ENCODE peak calls at places on chromosomes 6 and 20, in ten cellular contexts. L, I, T, V, X, D, B, K, S and U are unnamed samples.

GRCh38 chr6:89794324-89794723 is 25.3 kb downstream of the MDN1 start:
- DNase-seq in L (no peak), I (no peak), T (no peak), V (no peak), X (no peak), D (no peak), B (no peak), K (no peak), S (peak; percentile 62), U (no peak)

GRCh38 chr6:29631860-29632731 is 887 bp downstream of the GABBR1 start:
- DNase-seq in L (peak; percentile 76), I (peak; percentile 41), T (peak; percentile 84), V (peak; percentile 90), X (peak; percentile 21), D (peak; percentile 56), B (no peak), K (peak; percentile 68), S (peak; percentile 61), U (peak; percentile 34)

GRCh38 chr6:75307364-75308004 is 22.9 kb upstream of the TMEM30A start:
- DNase-seq in L (no peak), I (no peak), T (no peak), V (no peak), X (no peak), D (no peak), B (no peak), K (no peak), S (no peak), U (no peak)

GRCh38 chr20:37567671-37568588 is 40.3 kb upstream of the BLCAP start:
- DNase-seq in L (no peak), I (peak; percentile 9), T (no peak), V (peak; percentile 73), X (no peak), D (no peak), B (peak; percentile 9), K (no peak), S (no peak), U (no peak)

GRCh38 chr6:71287038-71287437 is 1.6 kb upstream of the OGFRL1 start:
- DNase-seq in L (peak; percentile 39), I (peak; percentile 64), T (peak; percentile 49), V (no peak), X (no peak), D (peak; percentile 47), B (no peak), K (no peak), S (no peak), U (no peak)

GRCh38 chr6:10583509-10583908 is 62.4 kb downstream of the GCNT2 start:
- DNase-seq in L (no peak), I (no peak), T (no peak), V (peak; percentile 79), X (no peak), D (no peak), B (no peak), K (no peak), S (no peak), U (no peak)

GRCh38 chr6:33980176-33980805 is 165.6 kb downstream of the GRM4 start:
- DNase-seq in L (no peak), I (no peak), T (peak; percentile 2), V (peak; percentile 32), X (no peak), D (no peak), B (peak; percentile 28), K (no peak), S (no peak), U (no peak)

GRCh38 chr20:60258255-60258863 is 300.1 kb downstream of the CDH26 start:
- DNase-seq in L (no peak), I (peak; percentile 70), T (no peak), V (no peak), X (no peak), D (no peak), B (no peak), K (no peak), S (no peak), U (no peak)

GRCh38 chr6:26125015-26125690 is 37.9 kb downstream of the HFE start:
- DNase-seq in L (no peak), I (no peak), T (peak; percentile 32), V (peak; percentile 60), X (no peak), D (peak; percentile 49), B (no peak), K (no peak), S (peak; percentile 51), U (peak; percentile 30)

GRCh38 chr20:58102744-58103516 is 125.5 kb downstream of the ANKRD60 start:
- DNase-seq in L (no peak), I (no peak), T (no peak), V (no peak), X (no peak), D (no peak), B (no peak), K (no peak), S (no peak), U (peak; percentile 18)

GRCh38 chr6:167049275-167049674 is 50.1 kb downstream of the CEP43 start:
- DNase-seq in L (no peak), I (no peak), T (no peak), V (no peak), X (no peak), D (no peak), B (no peak), K (no peak), S (no peak), U (no peak)

GRCh38 chr6:113092795-113093194 is 745.7 kb downstream of the RFPL4B start:
- DNase-seq in L (no peak), I (no peak), T (no peak), V (no peak), X (no peak), D (no peak), B (no peak), K (no peak), S (no peak), U (no peak)
- H3K4me1 ChIP-seq in L (no peaks in the 10 kb centered on the region), I (peaks cover 6% of the 10 kb centered on the region), T (no peaks in the 10 kb centered on the region), V (no peaks in the 10 kb centered on the region), X (no peaks in the 10 kb centered on the region), D (no peaks in the 10 kb centered on the region), B (no peaks in the 10 kb centered on the region), K (no peaks in the 10 kb centered on the region), S (no peaks in the 10 kb centered on the region), U (no peaks in the 10 kb centered on the region)

DNA sequence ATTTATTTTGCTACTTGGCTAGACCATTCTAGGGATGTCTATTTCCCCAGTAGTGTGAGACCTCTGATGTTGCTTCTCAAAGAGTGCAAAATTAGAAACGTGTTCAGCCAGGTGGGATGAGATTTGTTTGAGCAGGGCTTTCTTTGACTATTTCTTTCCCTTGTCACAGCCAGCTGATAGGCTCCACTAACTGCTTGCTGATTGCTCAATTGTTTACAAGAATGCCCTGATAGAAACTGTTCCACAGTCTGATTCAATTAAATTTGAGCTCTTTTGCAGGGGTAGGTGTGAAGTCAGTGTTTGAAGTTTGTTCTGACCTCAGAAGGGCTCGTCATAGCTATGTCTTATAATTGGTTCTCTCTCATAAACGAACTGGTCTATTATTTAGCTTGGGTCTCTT is 220.5 kb downstream of the FNDC1 start:
- DNase-seq in L (no peak), I (no peak), T (no peak), V (no peak), X (no peak), D (no peak), B (no peak), K (no peak), S (no peak), U (no peak)
- H3K9me3 ChIP-seq in L (no peaks in the 10 kb centered on the region), I (no peaks in the 10 kb centered on the region), T (no peaks in the 10 kb centered on the region), V (peaks cover 32% of the 10 kb centered on the region), X (no peaks in the 10 kb centered on the region), D (no peaks in the 10 kb centered on the region), B (no peaks in the 10 kb centered on the region), K (no peaks in the 10 kb centered on the region), S (no peaks in the 10 kb centered on the region), U (no peaks in the 10 kb centered on the region)

DNA sequence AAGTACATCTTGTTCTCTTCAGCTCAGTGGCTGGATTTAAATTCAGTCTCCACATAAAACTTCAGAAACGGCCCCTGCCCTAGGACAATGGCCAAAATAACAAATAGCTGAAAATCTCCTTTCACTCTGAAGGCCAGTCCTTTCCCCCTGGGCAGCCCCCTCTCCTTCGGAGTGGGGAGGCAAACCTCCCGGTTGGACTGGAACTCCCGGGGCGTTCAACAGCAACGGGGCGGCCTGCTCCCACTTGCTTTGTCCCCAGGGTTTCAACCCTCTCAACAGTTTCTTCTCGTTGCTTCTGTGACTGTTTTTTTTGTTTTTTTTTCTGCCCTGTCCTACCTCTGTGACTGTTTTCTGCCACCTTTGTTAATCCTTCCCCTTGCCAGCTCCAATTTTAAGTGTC is 102.6 kb upstream of the DUSP22 start:
- DNase-seq in L (no peak), I (peak; percentile 14), T (no peak), V (no peak), X (no peak), D (no peak), B (no peak), K (no peak), S (no peak), U (no peak)
- H3K4me1 ChIP-seq in L (no peaks in the 10 kb centered on the region), I (peaks cover 3% of the 10 kb centered on the region), T (no peaks in the 10 kb centered on the region), V (no peaks in the 10 kb centered on the region), X (no peaks in the 10 kb centered on the region), D (peaks cover 2% of the 10 kb centered on the region), B (no peaks in the 10 kb centered on the region), K (no peaks in the 10 kb centered on the region), S (peaks cover 32% of the 10 kb centered on the region), U (no peaks in the 10 kb centered on the region)

GRCh38 chr20:12203399-12203798 is 285.7 kb downstream of the BTBD3 start:
- DNase-seq in L (no peak), I (no peak), T (no peak), V (no peak), X (no peak), D (no peak), B (no peak), K (no peak), S (no peak), U (no peak)

GRCh38 chr20:12203981-12204380 is 286.3 kb downstream of the BTBD3 start:
- DNase-seq in L (no peak), I (no peak), T (no peak), V (no peak), X (no peak), D (no peak), B (no peak), K (no peak), S (no peak), U (no peak)

GRCh38 chr20:12198281-12198680 is 280.6 kb downstream of the BTBD3 start:
- DNase-seq in L (no peak), I (no peak), T (no peak), V (no peak), X (no peak), D (no peak), B (no peak), K (no peak), S (no peak), U (no peak)

GRCh38 chr20:12199703-12200102 is 282.0 kb downstream of the BTBD3 start:
- DNase-seq in L (no peak), I (no peak), T (no peak), V (peak; percentile 46), X (no peak), D (no peak), B (no peak), K (no peak), S (no peak), U (no peak)

DNA sequence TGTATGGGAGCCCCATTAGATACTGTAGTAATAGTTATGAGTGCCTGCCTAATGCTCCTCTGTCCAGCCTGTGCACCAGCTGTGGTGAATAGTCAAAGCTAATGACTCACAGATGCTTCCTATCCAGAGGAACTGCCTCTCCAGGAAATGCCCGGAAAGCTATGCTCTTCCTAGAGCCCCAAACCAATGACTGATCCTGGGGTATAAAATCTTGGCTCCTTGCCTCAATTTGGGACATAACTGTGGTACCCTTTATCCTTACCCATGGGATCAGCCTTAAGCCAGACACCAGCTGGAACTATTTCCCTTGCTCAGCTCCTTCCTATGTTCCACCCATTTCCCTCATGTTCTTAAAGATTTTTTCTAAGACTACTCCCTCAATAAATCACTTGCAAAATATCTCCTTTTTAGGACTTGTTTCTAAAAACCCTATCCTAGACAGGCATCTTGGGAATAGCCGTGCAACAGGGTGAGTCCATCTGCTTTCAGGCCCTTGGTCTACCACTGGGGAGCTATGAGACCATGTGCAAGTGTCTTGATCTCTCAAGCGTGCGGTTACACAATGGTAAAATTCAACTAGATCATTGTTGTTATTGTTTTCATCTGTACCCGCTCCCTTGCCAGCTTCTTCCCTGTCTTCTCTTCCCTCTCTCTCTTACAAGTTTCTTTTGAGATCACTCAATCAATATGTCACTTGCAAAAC is 283.7 kb downstream of the BTBD3 start:
- DNase-seq in L (peak; percentile 41), I (no peak), T (no peak), V (no peak), X (no peak), D (no peak), B (no peak), K (no peak), S (no peak), U (no peak)
- H3K9me3 ChIP-seq in L (no peaks in the 10 kb centered on the region), I (no peaks in the 10 kb centered on the region), T (no peaks in the 10 kb centered on the region), V (no peaks in the 10 kb centered on the region), X (no peaks in the 10 kb centered on the region), D (peaks cover 5% of the 10 kb centered on the region), B (no peaks in the 10 kb centered on the region), K (peaks cover 12% of the 10 kb centered on the region), S (no peaks in the 10 kb centered on the region), U (peaks cover 3% of the 10 kb centered on the region)